ENCODE peak calls at places on chromosome 13, in four cellular contexts. One of them, this sample, is unnamed.

GRCh38 chr13:65597839-65598818 is 1632.0 kb downstream of the PCDH9 start:
- DNase-seq in IMR-90: peak; percentile 63
- DNase-seq in H9: no peak
- DNase-seq in neural progenitor cell: peak; percentile 4
- DNase-seq in this sample: no peak

GRCh38 chr13:98451676-98452105 is 125.2 kb downstream of the STK24 start:
- DNase-seq in H9: no peak
- DNase-seq in IMR-90: peak; percentile 40
- DNase-seq in neural progenitor cell: no peak
- DNase-seq in this sample: no peak

GRCh38 chr13:32314968-32315254 is 252 bp downstream of the ZAR1L start:
- DNase-seq in neural progenitor cell: peak; percentile 55
- DNase-seq in IMR-90: peak; percentile 44
- DNase-seq in H9: no peak
- DNase-seq in this sample: peak; percentile 42

GRCh38 chr13:73063166-73063565 is 4.4 kb downstream of the KLF5 start:
- DNase-seq in neural progenitor cell: no peak
- DNase-seq in IMR-90: no peak
- DNase-seq in H9: no peak
- DNase-seq in this sample: no peak

GRCh38 chr13:112726018-112726767 is 36.4 kb downstream of the ATP11A start:
- DNase-seq in IMR-90: no peak
- DNase-seq in neural progenitor cell: no peak
- DNase-seq in H9: peak; percentile 28
- DNase-seq in this sample: no peak

GRCh38 chr13:99386911-99387788 is 80.0 kb upstream of the GPR183 start:
- DNase-seq in IMR-90: no peak
- DNase-seq in H9: peak; percentile 80
- DNase-seq in neural progenitor cell: peak; percentile 73
- DNase-seq in this sample: peak; percentile 11

GRCh38 chr13:19634129-19634740 is 776 bp downstream of the MPHOSPH8 start:
- DNase-seq in IMR-90: peak; percentile 57
- DNase-seq in H9: no peak
- DNase-seq in neural progenitor cell: peak; percentile 19
- DNase-seq in this sample: peak; percentile 50

GRCh38 chr13:99208845-99209527 is 8.3 kb downstream of the UBAC2 start:
- DNase-seq in IMR-90: no peak
- DNase-seq in neural progenitor cell: no peak
- DNase-seq in H9: no peak
- DNase-seq in this sample: no peak

GRCh38 chr13:34002141-34002540 is 184.2 kb downstream of the RFC3 start:
- DNase-seq in IMR-90: no peak
- DNase-seq in H9: no peak
- DNase-seq in neural progenitor cell: no peak
- DNase-seq in this sample: peak; percentile 67

GRCh38 chr13:114053026-114053425 is 79.2 kb upstream of the C13orf46 start:
- DNase-seq in IMR-90: peak; percentile 79
- DNase-seq in H9: no peak
- DNase-seq in neural progenitor cell: no peak
- DNase-seq in this sample: no peak

GRCh38 chr13:43874512-43875092 is 4.9 kb downstream of the CCDC122 start:
- DNase-seq in IMR-90: peak; percentile 54
- DNase-seq in H9: no peak
- DNase-seq in neural progenitor cell: no peak
- DNase-seq in this sample: no peak

GRCh38 chr13:108915634-108916497 is 286.5 kb downstream of the MYO16 start:
- DNase-seq in IMR-90: peak; percentile 88
- DNase-seq in H9: peak; percentile 76
- DNase-seq in neural progenitor cell: no peak
- DNase-seq in this sample: peak; percentile 94
- H2AFZ ChIP-seq in IMR-90: no peak overlapping the region
- H2AFZ ChIP-seq in H9: no peak overlapping the region
- H2AFZ ChIP-seq in neural progenitor cell: no peak overlapping the region
- H2AFZ ChIP-seq in this sample: peak overlapping the region; percentile 53

DNA sequence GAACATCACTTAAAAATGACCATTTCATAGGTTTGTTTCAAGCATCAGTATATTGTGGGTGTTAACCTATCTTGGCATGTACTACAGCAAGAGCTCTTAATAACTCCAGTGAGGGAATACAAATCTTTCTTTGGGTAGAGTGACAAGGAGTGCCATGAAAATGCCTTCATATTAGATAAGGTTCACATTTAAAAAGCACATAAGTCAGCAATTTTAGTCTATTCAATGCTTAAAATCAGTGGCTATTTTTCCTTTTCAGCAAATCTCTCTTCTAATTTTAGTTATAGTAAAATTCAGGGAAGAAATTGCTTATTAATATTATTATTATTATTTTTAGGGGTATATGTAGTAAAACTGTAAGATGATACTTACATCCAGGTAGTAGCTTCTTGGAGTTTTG is 291.1 kb downstream of the GPC6 start:
- DNase-seq in IMR-90: no peak
- DNase-seq in neural progenitor cell: no peak
- DNase-seq in H9: no peak
- DNase-seq in this sample: no peak
- H3K4me2 ChIP-seq in IMR-90: no peak overlapping the region
- H3K4me2 ChIP-seq in neural progenitor cell: no peak overlapping the region
- H3K4me2 ChIP-seq in H9: no peak overlapping the region
- H3K4me2 ChIP-seq in this sample: no peak overlapping the region

GRCh38 chr13:110937511-110938303 is 22.8 kb upstream of the ANKRD10 start:
- DNase-seq in H9: no peak
- DNase-seq in IMR-90: no peak
- DNase-seq in neural progenitor cell: no peak
- DNase-seq in this sample: no peak

GRCh38 chr13:110936519-110936918 is 21.6 kb upstream of the ANKRD10 start:
- DNase-seq in IMR-90: no peak
- DNase-seq in H9: no peak
- DNase-seq in neural progenitor cell: no peak
- DNase-seq in this sample: no peak

GRCh38 chr13:110942248-110942981 is 27.5 kb upstream of the ANKRD10 start:
- DNase-seq in IMR-90: peak; percentile 44
- DNase-seq in H9: no peak
- DNase-seq in neural progenitor cell: no peak
- DNase-seq in this sample: peak; percentile 82

GRCh38 chr13:110944121-110944967 is 29.5 kb upstream of the ANKRD10 start:
- DNase-seq in IMR-90: peak; percentile 69
- DNase-seq in H9: peak; percentile 57
- DNase-seq in neural progenitor cell: peak; percentile 72
- DNase-seq in this sample: peak; percentile 64

GRCh38 chr13:110938662-110939421 is 24.0 kb upstream of the ANKRD10 start:
- DNase-seq in neural progenitor cell: no peak
- DNase-seq in IMR-90: no peak
- DNase-seq in H9: no peak
- DNase-seq in this sample: no peak
- H3K9ac ChIP-seq in neural progenitor cell: no peak overlapping the region
- H3K9ac ChIP-seq in IMR-90: no peak overlapping the region
- H3K9ac ChIP-seq in H9: no peak overlapping the region
- H3K9ac ChIP-seq in this sample: no peak overlapping the region

GRCh38 chr13:102798653-102799543 is at the start of the genes BIVM and POGLUT2:
- DNase-seq in H9: peak; percentile 96
- DNase-seq in IMR-90: peak; percentile 91
- DNase-seq in neural progenitor cell: peak; percentile 95
- DNase-seq in this sample: peak; percentile 95

GRCh38 chr13:102799544-102800144 is 725 bp downstream of the BIVM start:
- DNase-seq in IMR-90: peak; percentile 5
- DNase-seq in neural progenitor cell: peak; percentile 46
- DNase-seq in H9: peak; percentile 30
- DNase-seq in this sample: peak; percentile 41

GRCh38 chr13:102805680-102806079 is 6.8 kb downstream of the BIVM start:
- DNase-seq in H9: no peak
- DNase-seq in neural progenitor cell: no peak
- DNase-seq in IMR-90: no peak
- DNase-seq in this sample: no peak

GRCh38 chr13:102800145-102801041 is 1.5 kb downstream of the BIVM start:
- DNase-seq in IMR-90: peak; percentile 68
- DNase-seq in H9: peak; percentile 80
- DNase-seq in neural progenitor cell: peak; percentile 88
- DNase-seq in this sample: peak; percentile 79
- H2AFZ ChIP-seq in IMR-90: peak overlapping the region; percentile 100
- H2AFZ ChIP-seq in H9: no peak overlapping the region
- H2AFZ ChIP-seq in neural progenitor cell: peak overlapping the region; percentile 92
- H2AFZ ChIP-seq in this sample: peak overlapping the region; percentile 97

GRCh38 chr13:76715043-76715442 is 171.2 kb downstream of the KCTD12 start:
- DNase-seq in IMR-90: no peak
- DNase-seq in neural progenitor cell: no peak
- DNase-seq in H9: no peak
- DNase-seq in this sample: no peak
- H3K4me2 ChIP-seq in IMR-90: no peak overlapping the region
- H3K4me2 ChIP-seq in neural progenitor cell: no peak overlapping the region
- H3K4me2 ChIP-seq in H9: no peak overlapping the region
- H3K4me2 ChIP-seq in this sample: no peak overlapping the region

This sample was measured in mammary epithelial cell.